ENCODE peak calls at places on chromosomes 16 and 17, in six cellular contexts. U is ascending aorta, T is lower lobe of right lung, F is heart right ventricle, I is Peyer's patch, N is cardiac muscle cell. D is an unnamed sample.

GRCh38 chr17:42679492-42680330 is 1.9 kb downstream of the CCR10 start:
- DNase-seq in N (peak; percentile 86), I (peak; percentile 72), U (no peak), F (peak; percentile 86), T (peak; percentile 89), D (peak; percentile 85)

GRCh38 chr16:497258-497657 is 30.3 kb upstream of the CAPN15 start:
- DNase-seq in N (no peak), T (no peak), I (no peak), U (no peak), F (no peak), D (no peak)

GRCh38 chr16:31876955-31877828 is 3.6 kb downstream of the ZNF267 start:
- DNase-seq in U (no peak), T (no peak), I (no peak), N (peak; percentile 83), F (no peak), D (no peak)

GRCh38 chr16:17944345-17944744 is 392.2 kb downstream of the NPIPA8 start:
- DNase-seq in F (no peak), T (no peak), U (no peak), N (no peak), I (no peak), D (no peak)

GRCh38 chr17:36611345-36612072 is 10.1 kb downstream of the MRM1 start:
- DNase-seq in U (no peak), F (no peak), T (no peak), I (no peak), N (peak; percentile 85), D (no peak)

GRCh38 chr17:38550661-38551060 is 55.1 kb downstream of the SRCIN1 start:
- DNase-seq in U (no peak), N (peak; percentile 77), F (peak; percentile 56), I (no peak), T (no peak), D (peak; percentile 43)

GRCh38 chr17:46192484-46193245 is 564 bp downstream of the KANSL1 start:
- DNase-seq in F (peak; percentile 62), N (peak; percentile 83), U (no peak), I (peak; percentile 62), T (peak; percentile 74), D (peak; percentile 76)

GRCh38 chr17:79977711-79978544 is 57.7 kb downstream of the TBC1D16 start:
- DNase-seq in T (peak; percentile 35), F (no peak), N (no peak), I (no peak), U (no peak), D (no peak)

GRCh38 chr17:82909322-82909904 is 69.6 kb upstream of the ZNF750 start:
- DNase-seq in N (no peak), I (no peak), F (no peak), T (no peak), U (no peak), D (no peak)

GRCh38 chr16:27177031-27177774 is 26.1 kb upstream of the KDM8 start:
- DNase-seq in N (peak; percentile 64), I (no peak), F (no peak), U (no peak), T (no peak), D (no peak)

GRCh38 chr17:19460695-19461094 is 49.7 kb downstream of the RNF112 start:
- DNase-seq in F (no peak), N (no peak), T (no peak), I (no peak), U (no peak), D (no peak)

GRCh38 chr17:40485851-40486512 is 15.4 kb downstream of the TNS4 start:
- DNase-seq in F (no peak), I (no peak), T (no peak), U (no peak), N (peak; percentile 99), D (peak; percentile 52)

GRCh38 chr17:77942111-77942988 is 16.2 kb upstream of the TNRC6C start:
- DNase-seq in U (no peak), I (no peak), T (no peak), F (peak; percentile 18), N (peak; percentile 44), D (no peak)

GRCh38 chr16:86901483-86901882 is 323.1 kb downstream of the FOXL1 start:
- DNase-seq in F (no peak), I (no peak), N (peak; percentile 17), T (no peak), U (no peak), D (no peak)

GRCh38 chr17:31388770-31389672 is 2.5 kb upstream of the RAB11FIP4 start:
- DNase-seq in U (no peak), F (peak; percentile 32), I (peak; percentile 25), T (no peak), N (peak; percentile 33), D (no peak)

GRCh38 chr16:82108774-82109173 is 61.2 kb downstream of the MPHOSPH6 start:
- DNase-seq in I (no peak), T (no peak), U (no peak), F (no peak), N (no peak), D (no peak)

GRCh38 chr17:72254808-72255449 is 134.1 kb downstream of the SOX9 start:
- DNase-seq in N (no peak), F (no peak), I (no peak), T (no peak), U (no peak), D (no peak)

GRCh38 chr17:44097110-44097810 is 26.2 kb downstream of the HDAC5 start:
- DNase-seq in U (no peak), N (peak; percentile 54), T (no peak), I (no peak), F (peak; percentile 79), D (peak; percentile 91)

GRCh38 chr17:21388944-21389343 is 12.8 kb downstream of the KCNJ12 start:
- DNase-seq in U (no peak), T (no peak), F (no peak), N (no peak), I (no peak), D (no peak)

GRCh38 chr17:72432143-72432604 is 311.4 kb downstream of the SOX9 start:
- DNase-seq in U (no peak), T (no peak), I (no peak), N (no peak), F (no peak), D (no peak)

GRCh38 chr17:22277595-22277994 is 585.3 kb downstream of the KCNJ18 start:
- DNase-seq in U (no peak), T (no peak), F (no peak), N (no peak), I (no peak), D (no peak)

GRCh38 chr16:47956881-47957280 is 198.9 kb downstream of the ABCC12 start:
- DNase-seq in N (no peak), I (no peak), T (no peak), U (no peak), F (no peak), D (no peak)

GRCh38 chr16:8675183-8676159 is 1.1 kb downstream of the ABAT start:
- DNase-seq in F (no peak), T (no peak), U (no peak), I (no peak), N (peak; percentile 18), D (no peak)

GRCh38 chr17:81991684-81992513 is 14.5 kb downstream of the ASPSCR1 start:
- DNase-seq in I (no peak), T (peak; percentile 94), F (peak; percentile 76), N (peak; percentile 60), U (no peak), D (peak; percentile 86)

GRCh38 chr17:20203021-20203420 is 193.9 kb downstream of the SPECC1 start:
- DNase-seq in T (no peak), I (no peak), U (no peak), F (no peak), N (no peak), D (no peak)

GRCh38 chr17:9217151-9218067 is 196.1 kb downstream of the NTN1 start:
- DNase-seq in U (no peak), N (peak; percentile 65), F (no peak), I (no peak), T (no peak), D (no peak)

GRCh38 chr16:15572329-15573001 is 70.5 kb downstream of the MARF1 start:
- DNase-seq in T (no peak), N (peak; percentile 82), I (no peak), U (no peak), F (no peak), D (no peak)

GRCh38 chr17:15031971-15032370 is 233.2 kb downstream of the PMP22 start:
- DNase-seq in U (no peak), T (no peak), F (no peak), I (no peak), N (no peak), D (no peak)

GRCh38 chr16:73048292-73049050 is 543 bp upstream of the ZFHX3 start:
- DNase-seq in N (peak; percentile 24), I (no peak), U (no peak), T (peak; percentile 83), F (peak; percentile 78), D (peak; percentile 80)

GRCh38 chr17:40456396-40456951 is 13.2 kb downstream of the IGFBP4 start:
- DNase-seq in F (peak; percentile 66), I (no peak), T (no peak), N (no peak), U (no peak), D (no peak)

GRCh38 chr17:33292184-33292980 is 713 bp downstream of the ASIC2 start:
- DNase-seq in N (peak; percentile 6), I (no peak), U (no peak), F (peak; percentile 8), T (no peak), D (no peak)

GRCh38 chr16:66888647-66889615 is 8.6 kb downstream of the PDP2 start:
- DNase-seq in U (no peak), I (no peak), F (no peak), N (no peak), T (no peak), D (no peak)

GRCh38 chr16:66889622-66890021 is 9.3 kb downstream of the PDP2 start:
- DNase-seq in U (no peak), I (no peak), N (no peak), T (no peak), F (no peak), D (no peak)

GRCh38 chr16:66886914-66887313 is 6.6 kb downstream of the PDP2 start:
- DNase-seq in I (no peak), N (peak; percentile 53), F (no peak), U (no peak), T (no peak), D (no peak)

GRCh38 chr16:66885491-66885890 is 5.2 kb downstream of the PDP2 start:
- DNase-seq in T (no peak), F (no peak), U (no peak), N (no peak), I (no peak), D (no peak)

GRCh38 chr16:66886346-66886745 is 6.0 kb downstream of the PDP2 start:
- DNase-seq in I (no peak), U (no peak), N (no peak), T (no peak), F (no peak), D (no peak)
- H3K4me1 ChIP-seq in I (peaks cover 4% of the 10 kb centered on the region), U (peaks cover 2% of the 10 kb centered on the region), N (peaks cover 5% of the 10 kb centered on the region), T (peaks cover 28% of the 10 kb centered on the region), F (peaks cover under 1% of the 10 kb centered on the region), D (no peaks in the 10 kb centered on the region)

GRCh38 chr16:2971985-2972784 is 3.0 kb downstream of the PAQR4 start:
- DNase-seq in F (no peak), I (no peak), T (no peak), U (no peak), N (no peak), D (no peak)
- H3K27ac ChIP-seq in F (no peak overlapping the region), I (no peak overlapping the region), T (no peak overlapping the region), U (no peak overlapping the region), N (no peak overlapping the region), D (no peak overlapping the region)

GRCh38 chr16:50265716-50266336 is 525 bp upstream of the ADCY7 start:
- DNase-seq in U (no peak), N (no peak), I (no peak), T (no peak), F (no peak), D (peak; percentile 43)
- H3K4me3 ChIP-seq in U (peak overlapping the region; percentile 37), N (no peak overlapping the region), I (peak overlapping the region; percentile 40), T (peak overlapping the region; percentile 58), F (peak overlapping the region; percentile 52), D (peak overlapping the region; percentile 46)

GRCh38 chr16:68086336-68086821 is 1.2 kb downstream of the NFATC3 start:
- DNase-seq in N (peak; percentile 33), F (no peak), I (peak; percentile 21), T (no peak), U (no peak), D (no peak)
- H3K4me1 ChIP-seq in N (peaks cover 25% of the 10 kb centered on the region), F (peaks cover 53% of the 10 kb centered on the region), I (peaks cover 16% of the 10 kb centered on the region), T (peaks cover 76% of the 10 kb centered on the region), U (peaks cover 26% of the 10 kb centered on the region), D (peaks cover 56% of the 10 kb centered on the region)

D was measured in psoas muscle.